ENCODE peak calls at places on chromosomes 5 and 9, in four cellular contexts. H is heart left ventricle, T is esophagus squamous epithelium, R is body of pancreas. W is an unnamed sample.

GRCh38 chr5:57753446-57753845 is 270.8 kb upstream of the ACTBL2 start:
- DNase-seq in H (no peak), T (no peak), R (no peak), W (no peak)

GRCh38 chr9:137986268-137987099 is 108.9 kb downstream of the CACNA1B start:
- DNase-seq in H (peak; percentile 51), T (no peak), R (no peak), W (no peak)

GRCh38 chr5:17224858-17225436 is 7.5 kb downstream of the BASP1 start:
- DNase-seq in H (no peak), T (no peak), R (no peak), W (no peak)

GRCh38 chr9:20618361-20618799 is 3.9 kb downstream of the MLLT3 start:
- DNase-seq in H (no peak), T (no peak), R (peak; percentile 72), W (no peak)

GRCh38 chr5:110361501-110361900 is 365.0 kb downstream of the TMEM232 start:
- DNase-seq in H (no peak), T (no peak), R (no peak), W (no peak)

GRCh38 chr5:42620579-42621216 is 135.9 kb upstream of the CCDC152 start:
- DNase-seq in H (no peak), T (no peak), R (no peak), W (no peak)

GRCh38 chr5:172173771-172174170 is 14.3 kb downstream of the STK10 start:
- DNase-seq in H (peak; percentile 72), T (no peak), R (no peak), W (no peak)

GRCh38 chr9:69554945-69555344 is 117.2 kb downstream of the APBA1 start:
- DNase-seq in H (no peak), T (no peak), R (no peak), W (no peak)

GRCh38 chr5:149271717-149272558 is at the start of gene AFAP1L1:
- DNase-seq in H (peak; percentile 86), T (no peak), R (peak; percentile 61), W (peak; percentile 86)

GRCh38 chr5:152547202-152547601 is 142.1 kb upstream of the NMUR2 start:
- DNase-seq in H (no peak), T (no peak), R (no peak), W (no peak)

GRCh38 chr9:131067625-131068024 is 28.7 kb upstream of the AIF1L start:
- DNase-seq in H (no peak), T (no peak), R (no peak), W (no peak)

GRCh38 chr5:118921946-118922345 is 66.4 kb downstream of the DTWD2 start:
- DNase-seq in H (no peak), T (no peak), R (no peak), W (no peak)

GRCh38 chr9:129242191-129242953 is 64.3 kb upstream of the IER5L start:
- DNase-seq in H (peak; percentile 48), T (no peak), R (no peak), W (no peak)

GRCh38 chr9:100222674-100223073 is 123.6 kb downstream of the INVS start:
- DNase-seq in H (no peak), T (no peak), R (no peak), W (no peak)

GRCh38 chr9:100227636-100228035 is 125.1 kb downstream of the TEX10 start:
- DNase-seq in H (no peak), T (no peak), R (no peak), W (no peak)

GRCh38 chr9:100229561-100229960 is 123.2 kb downstream of the TEX10 start:
- DNase-seq in H (no peak), T (no peak), R (no peak), W (no peak)

GRCh38 chr9:100229136-100229535 is 123.6 kb downstream of the TEX10 start:
- DNase-seq in H (no peak), T (no peak), R (no peak), W (no peak)

GRCh38 chr9:100228352-100228869 is 124.3 kb downstream of the TEX10 start:
- DNase-seq in H (no peak), T (no peak), R (no peak), W (no peak)
- TF ChIP-seq CTCF in H (no peak), T (no peak), R (no peak), W (no peak)

GRCh38 chr9:135930446-135931345 is 23.4 kb upstream of the CAMSAP1 start:
- DNase-seq in H (no peak), T (no peak), R (no peak), W (no peak)
- TF ChIP-seq POLR2A in H (no peak), T (no peak), R (no peak), W (no peak)

DNA sequence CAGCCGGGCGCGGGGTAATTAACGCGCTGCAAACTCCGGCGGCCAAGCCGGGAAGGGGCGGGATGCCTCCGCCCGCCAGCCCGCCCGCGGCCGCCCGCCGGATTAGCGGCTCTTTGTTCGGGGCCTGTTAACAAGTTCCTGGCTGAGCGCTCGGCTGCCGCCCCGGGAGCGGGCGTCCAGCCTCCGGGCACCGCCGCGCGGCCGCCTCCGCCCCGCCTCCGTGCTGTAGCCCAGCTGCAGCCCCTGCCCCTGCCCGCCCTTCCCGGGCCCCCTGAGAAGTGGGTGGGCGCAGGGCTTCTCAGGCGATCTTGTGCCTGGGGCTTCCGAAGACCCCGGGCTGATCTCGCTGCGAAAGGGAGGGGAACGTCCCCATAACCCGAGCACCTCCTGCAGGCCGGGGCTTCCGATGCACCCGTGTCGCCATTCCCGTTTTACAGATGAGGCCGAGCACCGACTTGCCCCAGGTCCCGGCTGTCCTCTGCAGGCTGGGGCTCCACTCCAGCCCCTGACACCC is 7.6 kb downstream of the UNC5A start:
- DNase-seq in H (no peak), T (no peak), R (peak; percentile 32), W (no peak)
- TF ChIP-seq CTCF in H (no peak), T (no peak), R (no peak), W (no peak)

DNA sequence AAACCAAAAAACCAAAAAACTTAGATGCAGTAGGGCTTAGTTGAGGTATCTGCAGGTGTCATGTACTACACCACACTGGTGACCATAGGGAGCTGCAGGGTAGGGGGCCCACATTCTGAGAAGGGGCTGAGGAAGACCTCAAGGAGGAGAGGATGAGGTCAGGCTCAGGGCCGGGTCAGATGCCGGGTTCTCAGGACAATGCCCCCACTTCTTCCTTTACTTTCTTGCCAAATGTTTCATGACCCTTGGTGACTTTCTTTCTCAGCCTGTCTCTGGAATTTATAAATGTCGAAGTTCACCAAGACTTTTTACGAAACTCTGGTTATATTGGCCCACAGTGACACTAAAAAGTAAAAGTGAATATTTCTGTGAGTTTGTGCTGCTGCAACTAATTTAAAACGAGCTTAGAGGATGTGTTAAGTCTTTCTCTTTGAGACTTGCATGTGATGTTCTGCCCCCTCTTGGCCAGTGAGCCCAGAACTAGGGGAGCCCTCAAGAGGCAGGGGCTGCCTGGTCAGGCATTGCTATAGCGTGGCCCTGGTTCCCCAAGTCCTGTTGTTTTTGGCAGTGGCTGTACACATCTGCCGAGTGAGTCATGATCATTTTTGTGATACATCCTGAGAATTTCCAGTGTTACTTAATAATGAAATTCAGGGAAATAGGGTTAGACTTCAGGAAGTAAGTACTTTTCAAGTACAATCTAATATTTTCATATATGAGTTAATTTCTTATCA is 11.2 kb downstream of the ACO1 start:
- DNase-seq in H (peak; percentile 67), T (no peak), R (peak; percentile 30), W (peak; percentile 28)
- TF ChIP-seq POLR2A in H (no peak), T (no peak), R (no peak), W (no peak)

GRCh38 chr5:34857161-34857560 is 18.2 kb downstream of the TTC23L start:
- DNase-seq in H (no peak), T (no peak), R (no peak), W (no peak)

GRCh38 chr5:34858798-34859197 is 19.8 kb downstream of the TTC23L start:
- DNase-seq in H (no peak), T (no peak), R (no peak), W (no peak)

GRCh38 chr5:34857894-34858293 is 18.9 kb downstream of the TTC23L start:
- DNase-seq in H (no peak), T (no peak), R (no peak), W (no peak)

GRCh38 chr5:34854459-34855174 is 15.7 kb downstream of the TTC23L start:
- DNase-seq in H (no peak), T (no peak), R (no peak), W (no peak)

GRCh38 chr5:34859253-34859652 is 20.3 kb downstream of the TTC23L start:
- DNase-seq in H (no peak), T (no peak), R (no peak), W (no peak)
- TF ChIP-seq CTCF in H (no peak), T (no peak), R (no peak), W (no peak)

GRCh38 chr5:141867139-141867538 is 11.1 kb downstream of the PCDH1 start:
- DNase-seq in H (no peak), T (no peak), R (peak; percentile 54), W (no peak)
- TF ChIP-seq POLR2A in H (no peak), T (no peak), R (peak; percentile 27), W (no peak)

GRCh38 chr9:89919171-89919681 is 314.4 kb downstream of the GADD45G start:
- DNase-seq in H (no peak), T (no peak), R (peak; percentile 64), W (peak; percentile 34)
- TF ChIP-seq CTCF in H (peak; percentile 47), T (no peak), R (peak; percentile 21), W (peak; percentile 57)

W was measured in gastrocnemius medialis.